ENCODE peak calls at places on chromosome 3, in five cellular contexts. S is WERI-Rb-1, B is body of pancreas, M is fibroblast of lung, I is GM10248. A is an unnamed sample.

GRCh38 chr3:139524841-139525538 is 14.6 kb downstream of the RBP1 start:
- DNase-seq in B (no peak), S (no peak), I (no peak), M (no peak), A (no peak)

GRCh38 chr3:76561494-76562242 is 478.2 kb upstream of the ROBO2 start:
- DNase-seq in S (no peak), M (no peak), B (no peak), I (no peak), A (no peak)

GRCh38 chr3:108973019-108973418 is 19.3 kb upstream of the GUCA1C start:
- DNase-seq in B (peak), M (no peak), S (no peak), I (no peak), A (no peak)

GRCh38 chr3:194671511-194671899 is 486 bp downstream of the LSG1 start:
- DNase-seq in I (peak), B (no peak), S (no peak), M (peak), A (no peak)

GRCh38 chr3:189148090-189148507 is 23.7 kb upstream of the TPRG1 start:
- DNase-seq in M (peak), S (peak), B (peak), I (peak), A (peak)

GRCh38 chr3:125150525-125151436 is 61.8 kb downstream of the SLC12A8 start:
- DNase-seq in M (peak), B (peak), I (peak), S (peak), A (no peak)

GRCh38 chr3:107957506-107957905 is 133.3 kb downstream of the CD47 start:
- DNase-seq in B (no peak), S (no peak), I (no peak), M (no peak), A (no peak)

GRCh38 chr3:25887907-25888306 is 98.0 kb downstream of the OXSM start:
- DNase-seq in M (no peak), S (no peak), B (no peak), I (no peak), A (no peak)

GRCh38 chr3:30751610-30752299 is 142.7 kb downstream of the GADL1 start:
- DNase-seq in B (peak), S (peak), I (peak), M (peak), A (peak)
- TF ChIP-seq CTCF in B (peak), S (peak), I (peak), M (no peak), A (peak)

GRCh38 chr3:27325419-27325818 is 43.8 kb downstream of the NEK10 start:
- DNase-seq in M (no peak), B (no peak), S (no peak), I (no peak), A (no peak)

GRCh38 chr3:27319847-27320526 is 49.2 kb downstream of the NEK10 start:
- DNase-seq in I (no peak), M (peak), S (no peak), B (peak), A (no peak)

GRCh38 chr3:27324695-27325094 is 44.5 kb downstream of the NEK10 start:
- DNase-seq in I (no peak), M (peak), B (no peak), S (no peak), A (no peak)

GRCh38 chr3:27322634-27323033 is 46.5 kb downstream of the NEK10 start:
- DNase-seq in M (no peak), S (no peak), B (no peak), I (no peak), A (no peak)

DNA sequence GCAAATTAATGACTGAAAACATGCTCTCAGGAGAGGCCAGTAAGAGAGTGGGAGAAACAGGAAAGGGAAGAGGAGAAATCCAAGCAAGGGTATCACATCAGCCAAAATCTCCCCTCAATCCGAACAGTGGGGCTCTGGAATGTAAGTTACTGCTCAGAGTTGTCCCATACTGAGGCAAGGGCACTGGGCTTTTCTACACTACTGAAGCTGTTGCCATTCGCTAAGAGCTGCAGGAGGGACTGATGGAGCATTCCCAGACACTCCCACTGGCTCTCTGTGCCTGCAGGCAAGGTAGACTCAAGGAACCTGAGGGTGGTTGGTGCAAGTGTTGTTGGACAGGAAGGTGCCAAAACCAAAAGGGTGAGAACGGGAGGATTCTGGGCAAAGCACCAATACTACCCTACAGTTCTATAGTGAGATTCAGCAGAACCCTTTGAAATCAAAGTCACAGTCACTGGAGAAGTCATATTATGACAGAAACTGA is 46.1 kb downstream of the NEK10 start:
- DNase-seq in B (no peak), S (no peak), M (no peak), I (no peak), A (no peak)
- TF ChIP-seq CTCF in B (no peak), S (no peak), M (no peak), I (no peak), A (no peak)

GRCh38 chr3:64224826-64225606 is at the start of gene PRICKLE2:
- DNase-seq in I (peak), S (peak), B (peak), M (peak), A (peak)
- TF ChIP-seq CTCF in I (no peak), S (peak), B (peak), M (peak), A (peak)

GRCh38 chr3:12484198-12484982 is at the start of gene TSEN2:
- DNase-seq in B (peak), S (peak), M (peak), I (peak), A (peak)
- TF ChIP-seq CTCF in B (peak), S (peak), M (peak), I (peak), A (peak)

DNA sequence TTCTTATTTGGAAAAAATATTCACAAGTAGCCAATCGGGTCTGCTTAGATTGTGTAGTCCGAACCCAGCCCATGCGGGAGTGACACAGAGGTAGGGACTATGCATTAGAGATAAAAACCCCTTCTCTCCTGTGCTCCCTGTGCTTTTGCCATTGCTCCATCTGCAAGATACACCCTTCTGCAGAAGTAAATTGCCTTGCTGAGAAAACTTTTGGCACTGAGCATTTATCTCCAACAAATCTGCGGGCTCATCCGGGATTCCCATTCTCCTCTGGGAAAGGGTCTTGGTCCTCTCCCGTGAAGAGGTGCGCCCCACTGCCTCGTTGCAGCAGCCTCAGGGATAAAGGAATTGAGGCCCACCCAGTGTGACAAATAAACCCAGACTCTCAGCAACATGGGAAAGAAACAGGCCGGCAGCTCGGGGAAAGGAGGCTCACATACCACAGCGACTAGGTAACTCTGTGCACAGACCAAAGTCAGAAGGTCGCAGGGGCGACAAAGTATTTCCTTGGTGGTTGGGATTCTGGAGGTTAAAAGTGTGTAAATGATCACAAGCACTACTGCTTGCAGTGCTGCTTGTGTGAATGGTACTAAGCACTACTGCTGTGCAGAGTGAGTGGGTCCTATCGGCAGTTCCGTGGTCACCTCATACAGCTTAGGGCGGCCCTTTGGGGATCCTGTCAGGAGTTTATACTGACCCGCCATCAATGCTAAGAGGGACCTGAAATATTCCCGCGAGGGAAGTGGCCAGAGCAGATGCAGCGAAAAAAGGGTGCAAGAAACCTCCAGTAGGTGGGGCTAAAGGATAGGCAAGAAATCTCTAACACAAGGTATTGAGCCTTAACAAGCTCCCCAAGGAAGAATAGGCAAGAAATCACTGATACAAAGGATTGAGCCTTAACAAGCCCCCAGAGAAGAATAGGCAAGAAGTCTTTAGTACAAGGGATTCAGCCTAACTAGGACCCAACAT is 54.3 kb downstream of the GSK3B start:
- DNase-seq in I (no peak), M (no peak), B (no peak), S (peak), A (no peak)
- TF ChIP-seq CTCF in I (no peak), M (no peak), B (no peak), S (peak), A (no peak)

DNA sequence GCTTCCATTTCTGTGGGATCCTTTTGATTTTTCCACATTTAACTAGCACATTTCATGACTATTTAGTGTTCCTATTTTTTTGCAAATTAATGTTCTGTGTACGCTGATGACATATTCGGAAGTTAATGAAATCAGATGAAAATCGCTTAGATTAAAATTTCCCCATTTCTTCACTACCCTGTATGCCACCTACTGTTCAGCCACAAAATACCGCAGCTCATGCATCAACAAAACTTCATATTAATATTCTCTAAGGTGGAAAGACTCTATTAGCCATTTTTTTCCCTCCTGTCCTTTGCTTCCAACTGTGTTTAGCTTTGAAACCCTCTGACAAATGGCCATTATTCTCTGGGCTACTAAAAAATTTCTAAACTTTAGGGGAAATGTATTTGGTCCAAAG is 300.6 kb downstream of the MECOM start:
- DNase-seq in I (no peak), S (no peak), B (no peak), M (peak), A (no peak)
- TF ChIP-seq CTCF in I (no peak), S (no peak), B (no peak), M (no peak), A (peak)

DNA sequence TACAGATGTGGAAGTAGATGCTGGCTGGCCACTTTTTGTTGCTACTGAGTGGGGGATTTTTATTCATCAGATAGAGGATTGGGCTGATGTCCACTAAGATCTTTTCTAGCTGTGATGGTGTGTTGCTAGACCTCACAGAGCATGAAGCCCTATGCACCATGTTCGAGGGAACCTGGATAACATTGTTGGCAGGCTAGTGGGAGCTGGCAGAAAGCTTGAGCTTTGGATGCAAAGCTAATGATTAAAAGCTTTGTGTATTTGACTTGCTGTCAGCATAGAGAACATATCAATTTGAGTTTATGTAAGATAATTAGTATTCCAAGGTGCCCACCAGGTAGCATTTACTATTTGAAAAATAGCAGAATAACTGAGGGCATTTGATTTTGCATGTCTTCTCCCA is 59.1 kb downstream of the ST6GAL1 start:
- DNase-seq in B (no peak), I (no peak), M (no peak), S (no peak), A (no peak)
- TF ChIP-seq CTCF in B (no peak), I (no peak), M (no peak), S (no peak), A (no peak)

DNA sequence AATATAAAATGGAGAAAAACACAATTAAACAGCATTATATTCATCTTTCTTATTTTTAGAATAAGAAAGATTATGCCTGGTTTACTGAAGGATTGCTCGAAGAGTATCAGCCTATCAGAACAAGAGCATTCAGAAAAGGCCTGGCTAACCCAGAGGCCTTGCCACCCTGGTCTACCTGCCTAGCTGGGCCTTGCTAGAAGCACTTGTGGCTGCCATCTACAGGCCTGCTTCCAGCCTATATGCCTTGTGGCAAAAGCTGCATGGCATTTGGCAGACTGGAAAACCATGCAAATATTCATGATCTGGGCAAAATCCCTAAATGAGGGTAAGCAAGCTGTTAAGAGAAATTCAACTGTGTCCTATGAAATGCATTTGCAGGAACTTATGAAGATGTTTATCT is 9.3 kb upstream of the ATP13A4 start:
- DNase-seq in B (peak), S (peak), M (no peak), I (no peak), A (no peak)
- TF ChIP-seq CTCF in B (peak), S (peak), M (no peak), I (no peak), A (no peak)

GRCh38 chr3:48989126-48989795 is 780 bp upstream of the P4HTM start:
- DNase-seq in S (no peak), M (no peak), I (no peak), B (no peak), A (no peak)
- TF ChIP-seq CTCF in S (no peak), M (no peak), I (no peak), B (no peak), A (no peak)

GRCh38 chr3:43288366-43288765 is 2.0 kb downstream of the SNRK start:
- DNase-seq in B (no peak), I (peak), S (no peak), M (peak), A (no peak)

GRCh38 chr3:43286886-43287301 is 554 bp downstream of the SNRK start:
- DNase-seq in B (no peak), S (peak), M (peak), I (peak), A (no peak)

GRCh38 chr3:43285644-43286043 is 696 bp upstream of the SNRK start:
- DNase-seq in I (no peak), M (no peak), B (peak), S (no peak), A (no peak)

GRCh38 chr3:43287514-43287913 is 1.2 kb downstream of the SNRK start:
- DNase-seq in M (peak), I (no peak), S (no peak), B (no peak), A (no peak)

GRCh38 chr3:43286115-43286885 is at the start of gene SNRK:
- DNase-seq in I (peak), M (peak), S (peak), B (peak), A (peak)
- TF ChIP-seq CTCF in I (peak), M (no peak), S (no peak), B (peak), A (no peak)